ENCODE peak calls at places on chromosomes 4 and X, in six cellular contexts. One of them, this sample, is unnamed.

GRCh38 chr4:39255266-39255665 is 72.9 kb downstream of the WDR19 start:
- DNase-seq in ecto neural progenitor cell: no peak
- DNase-seq in AML-193: no peak
- DNase-seq in cardiac muscle cell: no peak
- DNase-seq in HTR-8/SVneo: peak; percentile 80
- DNase-seq in activated CD8-positive, alpha-beta memory T cell treated with anti-CD3 and anti-CD28 coated beads for 24 hours: no peak
- DNase-seq in this sample: no peak

GRCh38 chr4:52358855-52359254 is 300.2 kb downstream of the USP46 start:
- DNase-seq in ecto neural progenitor cell: no peak
- DNase-seq in cardiac muscle cell: no peak
- DNase-seq in HTR-8/SVneo: no peak
- DNase-seq in AML-193: no peak
- DNase-seq in activated CD8-positive, alpha-beta memory T cell treated with anti-CD3 and anti-CD28 coated beads for 24 hours: no peak
- DNase-seq in this sample: no peak

GRCh38 chrX:152632445-152633097 is 5.1 kb upstream of the GABRQ start:
- DNase-seq in ecto neural progenitor cell: no peak
- DNase-seq in activated CD8-positive, alpha-beta memory T cell treated with anti-CD3 and anti-CD28 coated beads for 24 hours: peak; percentile 70
- DNase-seq in cardiac muscle cell: peak; percentile 43
- DNase-seq in HTR-8/SVneo: no peak
- DNase-seq in AML-193: peak; percentile 5
- DNase-seq in this sample: peak; percentile 62

GRCh38 chrX:113802837-113803236 is 781.0 kb upstream of the HTR2C start:
- DNase-seq in AML-193: no peak
- DNase-seq in HTR-8/SVneo: peak; percentile 0
- DNase-seq in ecto neural progenitor cell: no peak
- DNase-seq in activated CD8-positive, alpha-beta memory T cell treated with anti-CD3 and anti-CD28 coated beads for 24 hours: no peak
- DNase-seq in cardiac muscle cell: no peak
- DNase-seq in this sample: no peak

GRCh38 chr4:43690121-43690520 is 758.5 kb downstream of the KCTD8 start:
- DNase-seq in ecto neural progenitor cell: no peak
- DNase-seq in AML-193: no peak
- DNase-seq in cardiac muscle cell: no peak
- DNase-seq in HTR-8/SVneo: no peak
- DNase-seq in activated CD8-positive, alpha-beta memory T cell treated with anti-CD3 and anti-CD28 coated beads for 24 hours: no peak
- DNase-seq in this sample: no peak

GRCh38 chrX:44384688-44385338 is 41.3 kb upstream of the EFHC2 start:
- DNase-seq in activated CD8-positive, alpha-beta memory T cell treated with anti-CD3 and anti-CD28 coated beads for 24 hours: no peak
- DNase-seq in cardiac muscle cell: no peak
- DNase-seq in AML-193: no peak
- DNase-seq in HTR-8/SVneo: no peak
- DNase-seq in ecto neural progenitor cell: no peak
- DNase-seq in this sample: no peak

GRCh38 chrX:154486052-154486395 is 391 bp downstream of the UBL4A start:
- DNase-seq in cardiac muscle cell: peak; percentile 14
- DNase-seq in activated CD8-positive, alpha-beta memory T cell treated with anti-CD3 and anti-CD28 coated beads for 24 hours: peak; percentile 76
- DNase-seq in HTR-8/SVneo: no peak
- DNase-seq in AML-193: no peak
- DNase-seq in ecto neural progenitor cell: peak; percentile 54
- DNase-seq in this sample: no peak

GRCh38 chr4:41538887-41539498 is 1.0 kb downstream of the LIMCH1 start:
- DNase-seq in HTR-8/SVneo: peak; percentile 19
- DNase-seq in activated CD8-positive, alpha-beta memory T cell treated with anti-CD3 and anti-CD28 coated beads for 24 hours: no peak
- DNase-seq in ecto neural progenitor cell: no peak
- DNase-seq in cardiac muscle cell: no peak
- DNase-seq in AML-193: no peak
- DNase-seq in this sample: no peak

GRCh38 chr4:40515037-40515397 is 114.6 kb downstream of the RBM47 start:
- DNase-seq in activated CD8-positive, alpha-beta memory T cell treated with anti-CD3 and anti-CD28 coated beads for 24 hours: no peak
- DNase-seq in AML-193: no peak
- DNase-seq in HTR-8/SVneo: no peak
- DNase-seq in cardiac muscle cell: no peak
- DNase-seq in ecto neural progenitor cell: no peak
- DNase-seq in this sample: no peak

GRCh38 chr4:73257995-73258667 is 467 bp downstream of the ANKRD17 start:
- DNase-seq in ecto neural progenitor cell: peak; percentile 61
- DNase-seq in HTR-8/SVneo: no peak
- DNase-seq in AML-193: no peak
- DNase-seq in cardiac muscle cell: peak; percentile 60
- DNase-seq in activated CD8-positive, alpha-beta memory T cell treated with anti-CD3 and anti-CD28 coated beads for 24 hours: no peak
- DNase-seq in this sample: no peak

GRCh38 chrX:70132877-70133302 is 357 bp upstream of the IGBP1 start:
- DNase-seq in HTR-8/SVneo: no peak
- DNase-seq in cardiac muscle cell: no peak
- DNase-seq in ecto neural progenitor cell: no peak
- DNase-seq in AML-193: no peak
- DNase-seq in activated CD8-positive, alpha-beta memory T cell treated with anti-CD3 and anti-CD28 coated beads for 24 hours: no peak
- DNase-seq in this sample: no peak

GRCh38 chr4:89109841-89110540 is 1.3 kb upstream of the TIGD2 start:
- DNase-seq in cardiac muscle cell: peak; percentile 3
- DNase-seq in activated CD8-positive, alpha-beta memory T cell treated with anti-CD3 and anti-CD28 coated beads for 24 hours: no peak
- DNase-seq in HTR-8/SVneo: no peak
- DNase-seq in AML-193: no peak
- DNase-seq in ecto neural progenitor cell: no peak
- DNase-seq in this sample: no peak

This sample was measured in WTC11.